ENCODE peak calls at places on chromosomes 2 and 18, in eight cellular contexts. J is GM23338; W is DND-41; U is upper lobe of left lung; K is left ventricle myocardium inferior; B is GM12865; T is naive thymus-derived CD4-positive, alpha-beta T cell; P is cardiac fibroblast. C is an unnamed sample.

GRCh38 chr2:240956161-240956934 is 42.1 kb upstream of the SNED1 start:
- DNase-seq in P (no peak), K (peak), B (no peak), T (no peak), W (peak), J (no peak), U (peak), C (no peak)

GRCh38 chr2:211985393-211985792 is 553.2 kb downstream of the ERBB4 start:
- DNase-seq in P (no peak), B (no peak), J (no peak), T (no peak), K (no peak), W (no peak), U (no peak), C (no peak)

GRCh38 chr2:219997341-219997851 is 370.0 kb downstream of the SLC4A3 start:
- DNase-seq in W (peak), K (peak), P (peak), T (no peak), J (peak), B (peak), U (no peak), C (peak)

GRCh38 chr2:74290466-74291216 is 52.6 kb downstream of the SLC4A5 start:
- DNase-seq in W (peak), J (no peak), K (no peak), B (peak), P (no peak), U (no peak), T (peak), C (no peak)

GRCh38 chr2:238598802-238599530 is 172.2 kb downstream of the ASB1 start:
- DNase-seq in K (no peak), J (no peak), T (no peak), B (no peak), P (no peak), W (no peak), U (peak), C (no peak)

GRCh38 chr18:3869848-3870247 is 419.9 kb downstream of the TGIF1 start:
- DNase-seq in U (no peak), T (no peak), W (no peak), K (no peak), J (peak), B (peak), P (peak), C (peak)

GRCh38 chr2:36672199-36672598 is 24.3 kb upstream of the VIT start:
- DNase-seq in K (no peak), B (peak), J (peak), W (no peak), T (no peak), P (peak), U (no peak), C (peak)

GRCh38 chr2:108611021-108611420 is 76.8 kb downstream of the LIMS1 start:
- DNase-seq in K (no peak), J (no peak), P (no peak), U (no peak), T (no peak), B (peak), W (no peak), C (no peak)

GRCh38 chr2:38709515-38710194 is 41.5 kb downstream of the SRSF7 start:
- DNase-seq in U (no peak), T (peak), K (no peak), B (peak), P (no peak), W (peak), J (no peak), C (no peak)

GRCh38 chr2:163592954-163593622 is 142.7 kb downstream of the FIGN start:
- DNase-seq in B (no peak), U (no peak), K (no peak), W (no peak), J (peak), T (no peak), P (no peak), C (no peak)

GRCh38 chr2:171512683-171513082 is 9.6 kb upstream of the CYBRD1 start:
- DNase-seq in B (no peak), W (no peak), J (no peak), T (no peak), K (no peak), P (no peak), U (no peak), C (no peak)

GRCh38 chr2:171514908-171515582 is 7.2 kb upstream of the CYBRD1 start:
- DNase-seq in W (no peak), K (no peak), B (no peak), J (no peak), T (no peak), U (no peak), P (no peak), C (no peak)

GRCh38 chr2:171513719-171514160 is 8.5 kb upstream of the CYBRD1 start:
- DNase-seq in B (peak), J (peak), U (no peak), P (no peak), W (no peak), T (no peak), K (no peak), C (no peak)

GRCh38 chr2:171516793-171517192 is 5.5 kb upstream of the CYBRD1 start:
- DNase-seq in U (no peak), K (no peak), J (no peak), T (no peak), B (no peak), W (no peak), P (no peak), C (no peak)

GRCh38 chr2:171515672-171516298 is 6.5 kb upstream of the CYBRD1 start:
- DNase-seq in W (no peak), B (no peak), T (no peak), J (no peak), K (no peak), P (peak), U (no peak), C (peak)
- H3K4me3 ChIP-seq in W (no peak), B (no peak), T (no peak), J (no peak), K (no peak), P (no peak), U (no peak), C (no peak)

DNA sequence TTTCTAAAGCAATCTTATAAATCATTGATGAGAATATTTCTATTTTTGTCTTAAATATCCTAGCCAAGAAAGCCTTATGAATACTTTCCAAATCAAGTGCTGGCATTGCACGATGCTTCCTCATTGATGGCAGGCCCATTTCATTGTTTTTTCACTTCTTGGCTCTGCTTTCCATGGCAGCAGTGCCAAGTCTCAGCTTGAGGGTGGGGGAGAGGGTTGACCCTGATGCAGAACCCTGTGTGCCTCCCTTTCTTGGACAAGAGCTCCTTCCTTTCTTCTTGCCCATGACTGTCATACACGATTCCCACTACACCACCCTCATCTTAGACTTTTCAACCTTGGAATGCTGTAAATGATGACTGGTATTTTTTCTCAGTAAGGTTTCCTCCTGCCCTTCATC is 16.7 kb upstream of the CELF4 start:
- DNase-seq in P (no peak), W (no peak), U (no peak), T (no peak), J (no peak), B (no peak), K (no peak), C (no peak)
- H3K4me3 ChIP-seq in P (no peak), W (no peak), U (no peak), T (no peak), J (no peak), B (no peak), K (no peak), C (no peak)

GRCh38 chr2:58666571-58666970 is 425.4 kb upstream of the FANCL start:
- DNase-seq in U (no peak), W (no peak), B (no peak), K (no peak), P (no peak), T (no peak), J (no peak), C (no peak)

GRCh38 chr2:58664523-58665155 is 423.5 kb upstream of the FANCL start:
- DNase-seq in U (no peak), W (no peak), K (no peak), B (no peak), J (no peak), P (no peak), T (no peak), C (peak)

GRCh38 chr2:58671675-58672074 is 430.6 kb upstream of the FANCL start:
- DNase-seq in U (no peak), B (no peak), W (no peak), P (no peak), J (no peak), K (no peak), T (no peak), C (no peak)

GRCh38 chr2:58665156-58665553 is 424.0 kb upstream of the FANCL start:
- DNase-seq in P (no peak), B (no peak), K (no peak), U (no peak), W (no peak), J (no peak), T (no peak), C (no peak)

GRCh38 chr2:58667137-58667774 is 426.1 kb upstream of the FANCL start:
- DNase-seq in T (no peak), W (no peak), P (no peak), K (no peak), B (no peak), U (no peak), J (no peak), C (peak)
- H3K4me3 ChIP-seq in T (no peak), W (no peak), P (no peak), K (no peak), B (no peak), U (no peak), J (no peak), C (no peak)

GRCh38 chr2:204154863-204155262 is 218.3 kb downstream of the ICOS start:
- DNase-seq in T (no peak), B (no peak), W (no peak), K (no peak), P (no peak), J (no peak), U (no peak), C (no peak)

GRCh38 chr2:204160991-204161390 is 224.4 kb downstream of the ICOS start:
- DNase-seq in W (no peak), U (no peak), B (no peak), J (no peak), T (no peak), P (no peak), K (no peak), C (no peak)

GRCh38 chr2:204152616-204153015 is 216.1 kb downstream of the ICOS start:
- DNase-seq in K (no peak), T (no peak), W (no peak), J (no peak), U (no peak), B (no peak), P (no peak), C (no peak)

GRCh38 chr2:204157684-204158083 is 221.1 kb downstream of the ICOS start:
- DNase-seq in B (no peak), J (no peak), K (no peak), P (no peak), U (no peak), W (no peak), T (no peak), C (no peak)
- H3K4me3 ChIP-seq in B (no peak), J (no peak), K (no peak), P (no peak), U (no peak), W (no peak), T (no peak), C (no peak)

GRCh38 chr18:48135436-48135966 is 205.0 kb upstream of the SMAD2 start:
- DNase-seq in K (no peak), B (no peak), U (no peak), W (no peak), J (peak), T (no peak), P (no peak), C (no peak)
- H3K4me3 ChIP-seq in K (peak), B (no peak), U (peak), W (no peak), J (peak), T (no peak), P (no peak), C (no peak)

GRCh38 chr2:46241344-46241743 is 55.9 kb upstream of the EPAS1 start:
- DNase-seq in K (no peak), U (no peak), T (no peak), W (no peak), B (no peak), P (no peak), J (no peak), C (peak)

GRCh38 chr2:46239175-46239846 is 57.9 kb upstream of the EPAS1 start:
- DNase-seq in T (no peak), U (no peak), B (no peak), P (no peak), W (no peak), J (no peak), K (no peak), C (peak)

GRCh38 chr2:46239847-46240181 is 57.4 kb upstream of the EPAS1 start:
- DNase-seq in W (peak), T (peak), B (peak), U (no peak), P (no peak), K (no peak), J (no peak), C (no peak)

GRCh38 chr2:46236006-46236875 is 61.0 kb upstream of the EPAS1 start:
- DNase-seq in J (no peak), T (no peak), K (no peak), B (no peak), W (peak), P (no peak), U (no peak), C (peak)

GRCh38 chr2:46236876-46237859 is 60.0 kb upstream of the EPAS1 start:
- DNase-seq in T (no peak), K (no peak), W (no peak), B (no peak), U (no peak), J (no peak), P (no peak), C (no peak)
- H3K4me3 ChIP-seq in T (no peak), K (no peak), W (no peak), B (no peak), U (no peak), J (no peak), P (no peak), C (no peak)

DNA sequence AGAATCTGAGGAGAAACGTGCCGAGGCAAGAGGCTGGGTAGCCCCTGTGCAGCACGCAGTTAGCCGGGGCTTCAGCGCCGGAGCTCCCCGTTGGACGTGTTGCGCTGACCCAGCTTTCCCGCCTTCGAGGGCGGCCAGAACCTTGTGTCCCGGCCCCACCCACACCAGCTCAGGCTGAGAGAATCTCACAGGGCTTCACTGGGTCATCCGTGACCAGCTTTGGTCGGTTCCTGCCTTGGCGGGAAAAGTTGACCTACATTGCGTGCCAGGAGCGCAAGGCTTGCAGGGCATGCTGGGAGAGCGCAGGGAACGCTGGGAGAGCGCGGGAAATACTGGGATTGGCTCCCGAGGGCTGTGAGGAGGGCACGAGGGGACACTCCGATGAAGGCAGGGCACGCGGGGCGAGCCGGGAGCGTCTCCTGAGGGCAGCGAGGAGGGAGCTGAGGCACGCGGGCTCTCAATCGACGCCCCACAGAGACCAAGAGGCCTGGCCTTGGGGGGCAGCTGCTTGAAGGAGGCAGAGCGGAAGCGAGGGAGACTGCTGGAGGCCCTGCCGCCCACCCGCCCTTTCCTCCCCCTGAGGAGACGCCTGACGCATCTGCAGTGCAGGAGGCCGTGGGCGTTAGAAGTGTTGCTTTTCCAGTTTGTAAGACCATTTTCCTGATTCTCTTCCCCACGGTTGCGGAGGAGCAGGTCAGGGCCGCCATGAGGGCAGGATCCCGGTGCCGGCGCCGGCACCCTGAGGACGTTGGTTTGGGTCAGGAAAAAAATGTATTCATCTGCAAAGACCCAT is at the start of gene C18orf63:
- DNase-seq in P (no peak), U (peak), K (no peak), T (no peak), B (no peak), W (no peak), J (no peak), C (no peak)
- H3K4me3 ChIP-seq in P (no peak), U (no peak), K (no peak), T (no peak), B (no peak), W (no peak), J (no peak), C (no peak)